ENCODE peak calls at places on chromosomes 11 and 22, in seven cellular contexts. T, O, J, D, C, V and K are unnamed samples.

GRCh38 chr11:43738600-43739409 is 58.3 kb downstream of the HSD17B12 start:
- DNase-seq in T (no peak), O (peak; percentile 28), J (no peak), D (peak; percentile 2), C (peak; percentile 38), V (no peak), K (no peak)

GRCh38 chr11:115761348-115761747 is 257.1 kb upstream of the CADM1 start:
- DNase-seq in T (no peak), O (no peak), J (no peak), D (no peak), C (peak; percentile 15), V (no peak), K (no peak)

GRCh38 chr11:59413646-59414045 is 12.6 kb downstream of the OR5A2 start:
- DNase-seq in T (no peak), O (no peak), J (no peak), D (no peak), C (no peak), V (no peak), K (no peak)

GRCh38 chr11:91194551-91194950 is 971.7 kb upstream of the CHORDC1 start:
- DNase-seq in T (no peak), O (no peak), J (no peak), D (no peak), C (no peak), V (no peak), K (peak; percentile 30)

GRCh38 chr11:101363706-101364275 is 220.0 kb downstream of the TRPC6 start:
- DNase-seq in T (no peak), O (no peak), J (no peak), D (no peak), C (no peak), V (no peak), K (no peak)

GRCh38 chr22:39526736-39527171 is 5.8 kb downstream of the RPS19BP1 start:
- DNase-seq in T (no peak), O (no peak), J (no peak), D (no peak), C (no peak), V (no peak), K (no peak)

GRCh38 chr11:27287205-27287604 is 75.8 kb downstream of the CCDC34 start:
- DNase-seq in T (no peak), O (no peak), J (no peak), D (no peak), C (no peak), V (no peak), K (no peak)

GRCh38 chr11:17734986-17735822 is 623 bp downstream of the KCNC1 start:
- DNase-seq in T (peak; percentile 86), O (peak; percentile 68), J (peak; percentile 84), D (no peak), C (peak; percentile 87), V (no peak), K (peak; percentile 66)

GRCh38 chr11:88035271-88035670 is 140.0 kb downstream of the RAB38 start:
- DNase-seq in T (no peak), O (no peak), J (no peak), D (no peak), C (no peak), V (no peak), K (no peak)

GRCh38 chr11:19577849-19578619 is 134.6 kb upstream of the NAV2 start:
- DNase-seq in T (peak; percentile 57), O (no peak), J (no peak), D (no peak), C (no peak), V (no peak), K (peak; percentile 86)

GRCh38 chr22:36379593-36380361 is 8.0 kb downstream of the MYH9 start:
- DNase-seq in T (no peak), O (no peak), J (no peak), D (no peak), C (no peak), V (no peak), K (no peak)

GRCh38 chr11:57358543-57358961 is 20.4 kb downstream of the P2RX3 start:
- DNase-seq in T (no peak), O (no peak), J (no peak), D (no peak), C (no peak), V (no peak), K (no peak)

GRCh38 chr11:93221539-93221938 is 23.7 kb upstream of the SLC36A4 start:
- DNase-seq in T (no peak), O (no peak), J (no peak), D (no peak), C (no peak), V (no peak), K (no peak)

GRCh38 chr11:59199546-59200420 is 12.9 kb downstream of the MPEG1 start:
- DNase-seq in T (no peak), O (no peak), J (no peak), D (no peak), C (no peak), V (peak; percentile 95), K (no peak)

GRCh38 chr22:32539631-32540449 is 65.2 kb downstream of the FBXO7 start:
- DNase-seq in T (no peak), O (no peak), J (no peak), D (no peak), C (no peak), V (peak; percentile 28), K (no peak)

GRCh38 chr11:65078151-65078550 is 5.7 kb downstream of the CDCA5 start:
- DNase-seq in T (peak; percentile 68), O (peak; percentile 62), J (peak; percentile 86), D (peak; percentile 29), C (peak; percentile 80), V (no peak), K (peak; percentile 22)

GRCh38 chr11:75142714-75143419 is 8.0 kb upstream of the SLCO2B1 start:
- DNase-seq in T (peak; percentile 63), O (peak; percentile 84), J (no peak), D (peak; percentile 84), C (peak; percentile 54), V (peak; percentile 55), K (peak; percentile 90)

DNA sequence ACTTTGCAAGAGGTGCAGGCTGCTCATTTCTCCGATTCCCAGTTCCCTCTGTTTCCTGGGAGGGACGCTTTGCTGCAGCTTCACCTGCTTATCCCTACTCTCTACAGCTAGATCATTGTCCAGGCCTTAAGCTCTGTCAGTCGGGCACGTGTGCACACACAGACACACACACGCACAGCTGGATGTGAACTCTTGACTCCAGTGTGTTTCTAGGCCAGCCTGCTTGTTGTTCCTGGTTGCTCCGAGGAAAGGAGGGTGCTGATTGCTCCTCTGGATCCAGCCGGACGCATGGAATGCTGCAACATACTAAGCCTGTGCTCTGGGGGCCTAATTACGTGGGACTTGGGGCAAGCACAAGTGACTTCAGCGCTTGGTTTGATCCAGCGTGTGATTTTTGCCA is 19.7 kb downstream of the ZNRF3 start:
- DNase-seq in T (no peak), O (no peak), J (no peak), D (no peak), C (no peak), V (no peak), K (no peak)
- TF ChIP-seq CTCF in T (no peak), O (no peak), J (no peak), D (no peak), C (no peak), V (no peak), K (no peak)

GRCh38 chr11:504994-505344 is 2.1 kb downstream of the RNH1 start:
- DNase-seq in T (no peak), O (no peak), J (no peak), D (no peak), C (no peak), V (no peak), K (no peak)

GRCh38 chr11:508956-509355 is 1.9 kb upstream of the RNH1 start:
- DNase-seq in T (no peak), O (no peak), J (no peak), D (no peak), C (no peak), V (no peak), K (no peak)

GRCh38 chr11:507727-508515 is 879 bp upstream of the RNH1 start:
- DNase-seq in T (no peak), O (no peak), J (no peak), D (no peak), C (peak; percentile 36), V (no peak), K (no peak)

GRCh38 chr11:506238-506949 is 648 bp downstream of the RNH1 start:
- DNase-seq in T (peak; percentile 99), O (peak; percentile 93), J (peak; percentile 98), D (peak; percentile 91), C (peak; percentile 98), V (peak; percentile 83), K (peak; percentile 98)

DNA sequence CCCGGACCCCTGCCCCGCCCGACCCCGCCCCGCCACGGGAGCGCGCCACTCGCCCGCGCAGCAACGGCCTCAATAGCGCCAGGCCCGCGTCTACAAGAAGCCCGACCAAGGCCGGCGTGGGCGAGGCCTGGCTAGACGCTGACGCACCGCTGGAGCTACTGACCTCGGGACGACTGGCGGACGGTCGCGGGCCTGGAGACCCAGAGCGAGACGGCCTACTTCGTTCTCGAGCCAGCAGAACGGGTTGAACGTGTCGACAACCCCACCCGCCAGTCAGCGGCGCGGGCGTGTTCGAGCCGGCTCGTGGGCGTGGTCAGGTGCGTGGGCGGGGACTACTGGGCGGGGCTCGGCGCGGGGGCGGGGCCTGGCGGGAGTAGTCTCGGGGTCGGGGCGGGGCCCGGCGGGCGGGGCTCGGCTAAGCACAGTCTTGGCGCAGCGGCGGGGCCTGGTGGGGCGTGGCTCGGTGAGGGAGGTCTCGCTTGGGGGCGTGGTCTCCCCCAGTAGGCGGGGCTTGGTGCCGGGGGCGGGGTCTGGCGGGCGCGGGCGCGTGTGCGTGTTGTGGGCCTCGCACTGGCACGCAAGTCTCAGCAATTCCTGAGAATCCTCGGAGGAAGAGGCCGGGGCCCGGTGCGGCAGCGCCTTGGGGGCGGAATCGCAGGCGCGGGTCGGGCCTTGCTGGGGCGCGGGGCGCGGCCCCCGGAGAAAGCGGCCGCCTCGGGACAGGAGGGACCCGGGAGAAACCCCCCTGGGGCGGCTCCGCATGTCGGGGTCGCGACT is at the start of gene RNH1:
- DNase-seq in T (peak; percentile 100), O (peak; percentile 98), J (peak; percentile 99), D (peak; percentile 77), C (peak; percentile 93), V (peak; percentile 58), K (peak; percentile 93)
- TF ChIP-seq POLR2AphosphoS5 in T (peak; percentile 15), O (peak; percentile 46), J (peak; percentile 60), D (no peak), C (peak; percentile 64), V (no peak), K (peak; percentile 42)

GRCh38 chr22:24566899-24567511 is 11.2 kb downstream of the SNRPD3 start:
- DNase-seq in T (no peak), O (no peak), J (no peak), D (no peak), C (no peak), V (no peak), K (no peak)
- H4K20me1 ChIP-seq in T (peaks cover 55% of the 10 kb centered on the region), O (peaks cover 13% of the 10 kb centered on the region), J (peaks cover 16% of the 10 kb centered on the region), D (peaks cover 3% of the 10 kb centered on the region), C (peaks cover 56% of the 10 kb centered on the region), V (peaks cover 3% of the 10 kb centered on the region), K (peaks cover 8% of the 10 kb centered on the region)

DNA sequence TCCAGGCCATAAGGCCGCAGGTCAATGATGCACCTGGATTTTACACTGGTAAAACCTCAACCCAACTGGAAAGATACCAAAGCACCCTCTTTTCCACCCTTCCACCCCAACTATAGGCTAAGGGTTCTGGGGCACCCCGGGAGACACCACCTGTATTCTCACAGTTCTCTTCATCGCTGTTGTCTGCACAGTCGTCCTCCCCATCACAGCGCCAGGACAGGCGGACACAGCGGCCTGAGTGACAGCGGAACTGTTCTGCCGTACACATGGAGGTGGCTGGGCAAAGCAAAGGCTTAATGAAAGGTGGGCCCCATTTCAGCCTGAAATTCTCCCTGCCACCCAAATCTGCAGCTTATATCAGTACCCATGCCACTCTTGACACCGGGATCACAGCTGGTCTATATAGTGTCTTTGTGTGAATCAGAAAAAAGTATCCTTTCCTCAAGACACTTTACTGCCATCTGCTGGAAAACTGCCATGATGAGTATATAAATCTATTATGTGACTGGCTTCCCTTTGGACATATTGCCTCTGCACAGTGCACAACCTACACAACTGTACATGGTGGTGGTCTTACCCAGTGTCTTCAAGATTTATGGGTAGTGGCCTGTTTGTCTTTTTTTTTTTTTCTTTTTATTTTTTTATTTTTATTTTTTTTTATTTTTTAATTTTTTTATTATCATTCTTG is 21.5 kb downstream of the LRP4 start:
- DNase-seq in T (peak; percentile 63), O (no peak), J (no peak), D (peak; percentile 12), C (peak; percentile 44), V (no peak), K (peak; percentile 36)
- TF ChIP-seq CTCF in T (peak; percentile 50), O (peak; percentile 61), J (peak; percentile 45), D (peak; percentile 31), C (peak; percentile 47), V (peak; percentile 39), K (peak; percentile 16)